ENCODE peak calls at places on chromosomes 5 and 9, in eight cellular contexts. T is DND-41, J is left ventricle myocardium inferior, F is A549, A is cardiac fibroblast, L is GM12865, K is fibroblast of lung, H is brain microvascular endothelial cell. Y is an unnamed sample.

GRCh38 chr5:95822038-95822407 is 503 bp downstream of the GLRX start:
- DNase-seq in T (peak), K (peak), A (peak), F (peak), L (peak), J (peak), H (no peak), Y (peak)

GRCh38 chr9:129193655-129194054 is 15.6 kb upstream of the IER5L start:
- DNase-seq in K (no peak), L (no peak), T (no peak), F (no peak), J (no peak), A (no peak), H (no peak), Y (no peak)

GRCh38 chr5:32710335-32710858 is 724 bp upstream of the NPR3 start:
- DNase-seq in K (peak), A (no peak), J (peak), T (no peak), L (no peak), H (no peak), F (peak), Y (peak)

GRCh38 chr5:2755811-2756210 is 4.3 kb upstream of the IRX2 start:
- DNase-seq in L (no peak), A (peak), F (no peak), K (no peak), T (peak), H (no peak), J (no peak), Y (no peak)

GRCh38 chr5:106755066-106755465 is 915.7 kb downstream of the EFNA5 start:
- DNase-seq in T (no peak), K (no peak), J (no peak), A (no peak), H (no peak), F (no peak), L (no peak), Y (no peak)

GRCh38 chr5:40041452-40041851 is 616.7 kb upstream of the DAB2 start:
- DNase-seq in H (peak), J (no peak), A (peak), K (no peak), L (no peak), F (no peak), T (no peak), Y (no peak)

GRCh38 chr5:157535042-157535865 is 40.3 kb downstream of the ADAM19 start:
- DNase-seq in A (no peak), F (no peak), L (no peak), K (peak), H (no peak), J (peak), T (no peak), Y (peak)

GRCh38 chr5:148391422-148391821 is 7.7 kb downstream of the FBXO38 start:
- DNase-seq in K (peak), L (no peak), F (no peak), H (no peak), T (no peak), A (no peak), J (no peak), Y (no peak)

GRCh38 chr9:3329361-3329760 is 196.4 kb downstream of the RFX3 start:
- DNase-seq in A (peak), T (no peak), J (no peak), F (no peak), L (no peak), H (no peak), K (peak), Y (peak)

GRCh38 chr5:96823900-96824351 is 16.2 kb upstream of the ERAP1 start:
- DNase-seq in J (no peak), F (peak), K (peak), A (peak), H (peak), L (no peak), T (no peak), Y (peak)

GRCh38 chr9:113875420-113875916 is 641 bp upstream of the ZNF618 start:
- DNase-seq in F (peak), K (no peak), A (no peak), L (no peak), H (no peak), T (no peak), J (no peak), Y (no peak)

GRCh38 chr9:91253488-91253887 is 108.2 kb downstream of the AUH start:
- DNase-seq in L (peak), A (no peak), J (no peak), T (peak), F (peak), K (no peak), H (peak), Y (peak)

GRCh38 chr9:123517512-123517911 is 161.5 kb downstream of the CRB2 start:
- DNase-seq in H (no peak), T (no peak), L (no peak), F (no peak), J (no peak), A (no peak), K (no peak), Y (no peak)

GRCh38 chr9:120715331-120715924 is 1.2 kb upstream of the MEGF9 start:
- DNase-seq in H (peak), A (peak), T (no peak), K (peak), L (no peak), F (peak), J (peak), Y (peak)

GRCh38 chr5:115586525-115587146 is 15.6 kb downstream of the TICAM2 start:
- DNase-seq in L (peak), F (peak), A (peak), J (no peak), K (peak), H (no peak), T (no peak), Y (peak)

GRCh38 chr9:105059260-105059659 is 131.3 kb upstream of the ABCA1 start:
- DNase-seq in T (no peak), J (no peak), L (no peak), A (peak), H (peak), F (no peak), K (peak), Y (peak)

GRCh38 chr5:122661496-122662180 is 113.2 kb upstream of the SNX2 start:
- DNase-seq in F (no peak), K (peak), A (peak), H (peak), T (no peak), J (no peak), L (no peak), Y (peak)

GRCh38 chr5:102763734-102764133 is 8.6 kb downstream of the PAM start:
- DNase-seq in A (no peak), T (no peak), F (no peak), H (no peak), J (no peak), L (no peak), K (no peak), Y (no peak)

GRCh38 chr5:147216552-147217154 is 18.2 kb upstream of the STK32A start:
- DNase-seq in H (no peak), K (peak), J (no peak), L (peak), F (no peak), A (no peak), T (no peak), Y (peak)

GRCh38 chr5:81397169-81397568 is 3.2 kb upstream of the ACOT12 start:
- DNase-seq in H (peak), A (peak), J (no peak), K (peak), F (no peak), T (no peak), L (no peak), Y (peak)

GRCh38 chr9:134403292-134403681 is 77.0 kb downstream of the RXRA start:
- DNase-seq in H (no peak), A (no peak), F (no peak), K (no peak), J (peak), T (no peak), L (no peak), Y (no peak)

GRCh38 chr9:1956958-1957357 is 58.2 kb upstream of the SMARCA2 start:
- DNase-seq in L (no peak), K (no peak), F (no peak), T (no peak), H (no peak), A (no peak), J (no peak), Y (no peak)

GRCh38 chr5:179762079-179762780 is 29.6 kb downstream of the MAML1 start:
- DNase-seq in H (peak), T (peak), K (peak), J (no peak), L (peak), A (peak), F (no peak), Y (peak)

GRCh38 chr9:5438301-5439162 is 807 bp upstream of the PLGRKT start:
- DNase-seq in K (peak), A (peak), L (peak), H (peak), J (no peak), T (no peak), F (no peak), Y (peak)

GRCh38 chr5:14298126-14298847 is 155.1 kb downstream of the TRIO start:
- DNase-seq in J (no peak), H (no peak), T (no peak), A (peak), L (no peak), F (no peak), K (peak), Y (peak)

GRCh38 chr5:1762121-1762877 is 37.3 kb downstream of the MRPL36 start:
- DNase-seq in J (no peak), T (no peak), K (no peak), L (no peak), A (no peak), H (no peak), F (no peak), Y (no peak)

GRCh38 chr9:109816490-109816889 is 36.5 kb downstream of the PALM2AKAP2 start:
- DNase-seq in T (no peak), H (peak), L (no peak), K (peak), A (peak), J (no peak), F (peak), Y (peak)

GRCh38 chr5:159805021-159805420 is 111.3 kb upstream of the ADRA1B start:
- DNase-seq in A (peak), F (no peak), J (peak), T (peak), K (peak), L (no peak), H (no peak), Y (peak)

GRCh38 chr9:10331157-10331556 is 281.6 kb downstream of the PTPRD start:
- DNase-seq in F (no peak), H (no peak), K (no peak), J (no peak), A (no peak), L (no peak), T (no peak), Y (no peak)

GRCh38 chr9:9603345-9603744 is 1009.5 kb downstream of the PTPRD start:
- DNase-seq in A (no peak), H (no peak), K (no peak), F (no peak), L (no peak), T (no peak), J (no peak), Y (no peak)

GRCh38 chr9:26243722-26244121 is 565.5 kb upstream of the TUSC1 start:
- DNase-seq in T (no peak), F (no peak), L (no peak), K (peak), J (no peak), H (peak), A (peak), Y (peak)

GRCh38 chr5:92694067-92694466 is 887.0 kb downstream of the NR2F1-AS1 start:
- DNase-seq in J (no peak), L (no peak), T (no peak), K (no peak), A (no peak), F (no peak), H (no peak), Y (no peak)

DNA sequence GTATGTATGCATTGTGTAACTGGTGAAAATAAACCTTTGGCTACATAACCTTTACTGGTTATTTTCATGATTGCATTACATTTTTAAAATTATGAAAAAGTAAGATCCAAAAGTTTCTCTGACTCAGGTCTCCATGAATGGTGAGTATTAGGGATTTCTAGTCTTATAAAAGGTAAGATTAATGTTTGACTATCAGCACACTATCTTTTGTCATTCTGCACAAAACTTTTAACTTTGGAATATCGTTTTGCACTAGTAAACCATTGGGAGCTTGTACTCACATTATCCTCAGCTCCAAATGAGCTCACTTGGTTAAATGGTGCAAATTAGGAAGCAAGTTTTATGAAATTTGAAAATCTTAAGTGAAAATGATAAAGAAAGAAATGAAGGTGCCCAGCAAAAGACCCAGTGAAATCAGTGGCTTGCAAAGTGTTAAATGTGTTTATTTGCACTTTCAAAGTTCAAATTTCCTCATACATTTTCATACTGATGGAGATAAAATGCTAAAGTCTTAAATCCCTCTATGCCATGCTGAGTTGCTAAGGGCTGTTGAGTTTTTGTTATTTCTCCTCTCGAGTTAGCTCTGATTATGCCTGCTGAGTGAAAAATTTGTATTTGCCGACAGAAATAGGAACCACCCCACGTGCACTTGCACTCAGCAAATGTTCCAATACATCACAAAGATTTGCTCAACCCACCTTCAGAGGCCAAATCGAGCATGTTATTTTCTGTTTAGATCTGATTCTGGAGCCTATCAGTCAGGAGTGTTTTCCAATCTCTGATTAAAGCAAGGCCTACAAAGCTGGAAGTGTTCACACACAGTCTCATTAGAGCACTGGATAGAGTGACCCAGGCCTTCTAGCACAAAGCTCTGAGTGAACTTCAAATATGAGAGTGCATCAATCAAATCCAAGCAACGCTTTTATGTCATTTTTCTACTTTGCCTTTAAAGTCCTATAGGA is 885.6 kb downstream of the NR2F1-AS1 start:
- DNase-seq in T (no peak), H (no peak), L (no peak), F (no peak), J (no peak), K (no peak), A (no peak), Y (no peak)
- H3K4me3 ChIP-seq in T (no peak), H (no peak), L (no peak), F (no peak), J (no peak), K (no peak), A (no peak), Y (no peak)

DNA sequence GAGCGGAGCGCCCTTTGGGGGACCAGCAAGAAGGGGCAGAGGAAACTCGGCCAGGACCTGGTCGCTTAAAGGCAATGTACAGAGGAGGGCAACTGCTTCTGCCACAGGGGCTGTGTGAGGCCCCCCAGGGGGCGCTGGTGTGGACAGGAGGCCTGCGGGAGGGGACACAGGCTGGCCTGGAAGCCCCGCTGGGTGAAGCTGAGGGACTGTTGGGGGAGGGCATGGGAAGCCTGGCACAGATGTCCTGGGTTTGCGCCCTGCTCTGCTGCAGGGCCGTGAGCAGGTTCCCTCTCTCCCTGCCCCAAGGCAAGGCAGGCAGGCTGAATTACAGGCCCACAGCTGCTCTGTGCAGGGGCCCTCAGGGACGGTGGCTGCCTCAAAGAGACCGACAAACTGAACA is 5.4 kb downstream of the MED22 start:
- DNase-seq in H (no peak), F (no peak), A (no peak), K (no peak), J (no peak), L (no peak), T (no peak), Y (no peak)
- TF ChIP-seq CTCF in H (peak), F (peak), A (peak), K (peak), J (no peak), L (no peak), T (peak), Y (peak)

DNA sequence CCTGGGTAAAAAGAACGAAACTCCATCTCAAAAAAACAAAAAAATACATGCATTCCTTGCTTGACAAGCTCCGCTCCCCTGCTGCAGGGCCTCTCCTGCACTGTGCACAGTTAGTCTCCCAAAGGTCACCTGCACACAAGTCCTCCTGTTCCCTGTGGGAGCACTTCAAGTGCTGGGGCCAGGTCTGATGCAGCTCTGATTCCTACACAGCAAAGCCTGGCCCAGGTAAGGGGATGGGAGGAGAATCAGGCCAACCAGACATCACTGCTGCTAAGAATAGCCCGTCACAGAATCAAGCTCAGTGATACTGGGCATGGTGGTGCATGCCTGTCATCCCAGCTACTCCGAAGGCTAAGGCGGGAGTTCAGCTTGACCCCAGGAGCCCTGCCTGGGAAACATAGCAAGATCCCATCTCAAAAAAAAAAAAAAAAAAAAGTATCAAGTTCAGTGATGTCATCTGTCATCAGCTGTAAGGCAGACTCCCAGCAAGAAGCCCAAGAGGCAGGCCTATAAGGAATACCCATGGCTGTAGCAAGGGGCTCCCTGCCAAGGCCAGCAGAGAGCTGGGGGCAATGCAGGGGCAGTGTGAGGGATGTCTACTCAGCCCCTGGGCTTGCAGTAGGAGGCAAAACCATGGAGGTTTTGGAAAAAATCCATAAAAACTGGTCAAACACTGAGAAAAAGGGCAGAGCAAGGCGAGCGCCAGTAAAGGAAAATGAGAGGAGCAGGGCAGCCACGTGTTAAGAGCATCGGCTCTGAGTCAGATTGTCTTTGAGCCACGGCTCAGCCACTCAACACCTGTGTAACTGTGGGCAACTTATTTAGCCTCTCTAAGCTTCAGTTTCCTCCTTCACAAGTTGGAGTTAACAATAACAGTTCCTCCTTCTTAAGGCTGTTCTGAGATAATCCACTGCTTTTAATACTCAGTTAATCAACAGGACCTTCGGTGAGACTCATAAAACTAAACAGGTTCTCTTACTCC is 3.2 kb downstream of the TPM2 start:
- DNase-seq in K (peak), H (no peak), J (peak), T (no peak), F (no peak), A (peak), L (no peak), Y (peak)
- H3K4me3 ChIP-seq in K (peak), H (peak), J (peak), T (no peak), F (no peak), A (peak), L (no peak), Y (peak)

DNA sequence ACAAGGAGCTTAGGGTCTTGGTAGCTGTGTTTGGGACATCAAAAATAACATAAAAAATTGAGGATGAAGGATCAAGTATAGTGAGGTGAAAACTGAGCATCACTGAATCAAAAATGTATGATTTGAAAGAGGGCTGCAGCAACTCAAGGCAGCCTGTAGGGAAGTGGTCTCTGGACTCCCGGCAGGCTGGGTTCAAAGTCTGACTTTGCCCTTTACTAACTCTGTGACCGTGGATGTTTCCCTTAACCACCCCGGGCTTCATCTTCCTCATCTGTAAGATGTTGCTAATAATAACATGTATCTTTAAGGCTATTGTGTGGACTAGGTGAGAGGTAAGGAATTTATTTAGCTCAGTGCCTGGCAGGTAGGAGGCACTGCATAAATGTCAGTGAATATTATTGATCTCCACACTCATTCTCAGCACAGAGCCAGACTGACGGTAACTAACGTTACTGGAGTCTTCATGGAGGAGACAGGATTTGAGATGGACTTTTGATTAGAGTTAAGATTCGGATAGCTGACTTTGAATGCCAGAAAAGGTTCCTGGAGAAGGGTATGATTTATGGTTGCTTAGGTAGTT is 367.3 kb downstream of the NDUFS4 start:
- DNase-seq in H (no peak), A (no peak), T (no peak), K (no peak), L (no peak), F (no peak), J (no peak), Y (no peak)
- TF ChIP-seq CTCF in H (no peak), A (no peak), T (no peak), K (no peak), L (no peak), F (no peak), J (no peak), Y (no peak)

GRCh38 chr9:93965830-93966577 is 10.8 kb upstream of the BARX1 start:
- DNase-seq in L (no peak), K (no peak), T (no peak), F (no peak), H (no peak), A (no peak), J (no peak), Y (no peak)

GRCh38 chr9:93962561-93963440 is 7.6 kb upstream of the BARX1 start:
- DNase-seq in T (peak), L (peak), A (peak), K (peak), H (peak), F (peak), J (peak), Y (peak)

GRCh38 chr9:93964685-93965084 is 9.5 kb upstream of the BARX1 start:
- DNase-seq in F (no peak), A (no peak), T (no peak), J (no peak), H (no peak), K (no peak), L (no peak), Y (no peak)

GRCh38 chr9:93962041-93962440 is 6.9 kb upstream of the BARX1 start:
- DNase-seq in T (no peak), H (no peak), K (no peak), F (no peak), L (no peak), A (no peak), J (no peak), Y (peak)

GRCh38 chr9:93963969-93964368 is 8.8 kb upstream of the BARX1 start:
- DNase-seq in A (no peak), K (no peak), J (no peak), L (no peak), F (no peak), H (peak), T (no peak), Y (no peak)
- H3K4me3 ChIP-seq in A (no peak), K (no peak), J (no peak), L (no peak), F (no peak), H (no peak), T (no peak), Y (no peak)